ENCODE peak calls at places on chromosomes 5 and 9, in four cellular contexts. One of them, this sample, is unnamed. For H3K36me3, the result is how much of the 10 kb centered on the place peaks cover.

GRCh38 chr9:12719431-12719830 is 26.2 kb downstream of the TYRP1 start:
- DNase-seq in body of pancreas: no peak
- DNase-seq in upper lobe of right lung: no peak
- DNase-seq in stomach: no peak
- DNase-seq in this sample: no peak

GRCh38 chr5:109654455-109654854 is 35.3 kb upstream of the MAN2A1 start:
- DNase-seq in body of pancreas: no peak
- DNase-seq in upper lobe of right lung: no peak
- DNase-seq in stomach: no peak
- DNase-seq in this sample: no peak

GRCh38 chr9:86202338-86202882 is 57.0 kb downstream of the C9orf153 start:
- DNase-seq in body of pancreas: peak
- DNase-seq in upper lobe of right lung: no peak
- DNase-seq in stomach: no peak
- DNase-seq in this sample: no peak

GRCh38 chr5:40603378-40603777 is 76.3 kb upstream of the PTGER4 start:
- DNase-seq in body of pancreas: no peak
- DNase-seq in upper lobe of right lung: no peak
- DNase-seq in stomach: no peak
- DNase-seq in this sample: no peak

GRCh38 chr5:129244478-129244877 is 149.9 kb downstream of the ISOC1 start:
- DNase-seq in body of pancreas: no peak
- DNase-seq in upper lobe of right lung: no peak
- DNase-seq in stomach: no peak
- DNase-seq in this sample: no peak

GRCh38 chr9:101514056-101514455 is 19.6 kb upstream of the RNF20 start:
- DNase-seq in body of pancreas: no peak
- DNase-seq in upper lobe of right lung: no peak
- DNase-seq in stomach: no peak
- DNase-seq in this sample: no peak

GRCh38 chr5:79488775-79489174 is 25.2 kb downstream of the HOMER1 start:
- DNase-seq in body of pancreas: no peak
- DNase-seq in upper lobe of right lung: no peak
- DNase-seq in stomach: no peak
- DNase-seq in this sample: no peak

GRCh38 chr5:71695561-71695960 is 23.5 kb upstream of the CARTPT start:
- DNase-seq in body of pancreas: no peak
- DNase-seq in upper lobe of right lung: no peak
- DNase-seq in stomach: no peak
- DNase-seq in this sample: no peak

GRCh38 chr9:103169798-103170197 is 174.7 kb downstream of the CYLC2 start:
- DNase-seq in body of pancreas: no peak
- DNase-seq in upper lobe of right lung: no peak
- DNase-seq in stomach: no peak
- DNase-seq in this sample: no peak

GRCh38 chr5:31854625-31855526 is 215.9 kb downstream of the PDZD2 start:
- DNase-seq in body of pancreas: peak
- DNase-seq in upper lobe of right lung: peak
- DNase-seq in stomach: peak
- DNase-seq in this sample: no peak

GRCh38 chr5:64838376-64838775 is 69.6 kb downstream of the CWC27 start:
- DNase-seq in body of pancreas: no peak
- DNase-seq in upper lobe of right lung: no peak
- DNase-seq in stomach: no peak
- DNase-seq in this sample: no peak

GRCh38 chr5:149170292-149170691 is 29.0 kb downstream of the ABLIM3 start:
- DNase-seq in body of pancreas: no peak
- DNase-seq in upper lobe of right lung: no peak
- DNase-seq in stomach: no peak
- DNase-seq in this sample: no peak

GRCh38 chr5:5432020-5432707 is 9.7 kb downstream of the ICE1 start:
- DNase-seq in body of pancreas: no peak
- DNase-seq in upper lobe of right lung: no peak
- DNase-seq in stomach: no peak
- DNase-seq in this sample: no peak

GRCh38 chr5:5437227-5438172 is 15.0 kb downstream of the ICE1 start:
- DNase-seq in body of pancreas: no peak
- DNase-seq in upper lobe of right lung: no peak
- DNase-seq in stomach: no peak
- DNase-seq in this sample: no peak

GRCh38 chr5:5436206-5436765 is 13.8 kb downstream of the ICE1 start:
- DNase-seq in body of pancreas: no peak
- DNase-seq in upper lobe of right lung: no peak
- DNase-seq in stomach: no peak
- DNase-seq in this sample: no peak
- H3K36me3 ChIP-seq in body of pancreas: under half
- H3K36me3 ChIP-seq in upper lobe of right lung: under half
- H3K36me3 ChIP-seq in stomach: under half
- H3K36me3 ChIP-seq in this sample: under half

GRCh38 chr9:134315716-134316443 is 10.4 kb upstream of the RXRA start:
- DNase-seq in body of pancreas: no peak
- DNase-seq in upper lobe of right lung: peak
- DNase-seq in stomach: no peak
- DNase-seq in this sample: no peak
- H3K27ac ChIP-seq in body of pancreas: no peak
- H3K27ac ChIP-seq in upper lobe of right lung: no peak
- H3K27ac ChIP-seq in stomach: no peak
- H3K27ac ChIP-seq in this sample: no peak

DNA sequence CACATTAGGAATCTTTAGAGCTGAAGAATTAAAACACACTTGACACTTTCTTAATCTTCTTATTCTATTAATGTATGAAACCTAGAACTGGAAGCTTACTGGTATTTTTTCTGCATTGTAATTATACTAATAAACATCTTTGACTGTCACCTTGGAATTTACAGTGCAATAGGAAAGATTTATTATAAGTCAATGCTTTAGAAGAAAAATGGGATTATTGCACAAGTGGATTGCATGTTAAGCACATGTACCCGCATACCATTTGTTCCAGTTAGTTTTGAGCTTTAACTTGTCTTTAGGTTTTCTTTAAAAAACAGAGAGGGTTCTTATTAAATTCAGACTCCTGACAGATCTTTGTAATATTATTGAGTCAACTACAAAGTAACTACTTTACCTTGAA is 278.5 kb downstream of the CCDC171 start:
- DNase-seq in body of pancreas: no peak
- DNase-seq in upper lobe of right lung: no peak
- DNase-seq in stomach: no peak
- DNase-seq in this sample: no peak
- H3K36me3 ChIP-seq in body of pancreas: under half
- H3K36me3 ChIP-seq in upper lobe of right lung: under half
- H3K36me3 ChIP-seq in stomach: under half
- H3K36me3 ChIP-seq in this sample: under half

GRCh38 chr5:181188700-181189362 is 16.2 kb downstream of the TRIM7 start:
- DNase-seq in body of pancreas: peak
- DNase-seq in upper lobe of right lung: peak
- DNase-seq in stomach: peak
- DNase-seq in this sample: no peak
- H3K27ac ChIP-seq in body of pancreas: peak
- H3K27ac ChIP-seq in upper lobe of right lung: peak
- H3K27ac ChIP-seq in stomach: peak
- H3K27ac ChIP-seq in this sample: no peak

GRCh38 chr9:36676823-36677521 is 104.3 kb downstream of the MELK start:
- DNase-seq in body of pancreas: no peak
- DNase-seq in upper lobe of right lung: no peak
- DNase-seq in stomach: no peak
- DNase-seq in this sample: no peak

GRCh38 chr9:36665921-36666429 is 93.3 kb downstream of the MELK start:
- DNase-seq in body of pancreas: no peak
- DNase-seq in upper lobe of right lung: no peak
- DNase-seq in stomach: no peak
- DNase-seq in this sample: no peak

DNA sequence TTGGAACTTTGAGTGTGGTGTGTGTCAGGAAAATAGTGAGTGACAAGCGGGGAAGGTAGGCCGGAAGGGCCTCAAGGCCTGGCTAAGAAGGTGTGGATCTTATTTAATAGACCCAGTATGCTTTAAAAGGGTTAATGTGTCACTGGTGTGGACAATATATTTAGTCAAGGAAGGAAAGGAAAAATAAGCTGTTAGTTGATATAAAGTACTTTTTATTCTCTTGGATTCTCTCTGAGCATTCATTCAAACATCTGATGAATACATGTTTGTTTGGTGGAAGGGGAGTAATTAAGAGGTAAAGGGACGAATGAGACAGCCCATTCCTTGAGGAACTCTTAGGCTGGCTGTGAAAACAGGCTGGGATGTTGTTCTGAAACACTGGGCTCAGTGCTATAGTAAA is 98.9 kb downstream of the MELK start:
- DNase-seq in body of pancreas: no peak
- DNase-seq in upper lobe of right lung: no peak
- DNase-seq in stomach: no peak
- DNase-seq in this sample: no peak
- H3K36me3 ChIP-seq in body of pancreas: under half
- H3K36me3 ChIP-seq in upper lobe of right lung: under half
- H3K36me3 ChIP-seq in stomach: under half
- H3K36me3 ChIP-seq in this sample: under half